ENCODE peak calls at places on chromosomes 6 and 20, in eight cellular contexts. O, E, C, M, L, K, N and T are unnamed samples.

GRCh38 chr6:12009180-12009748 is 2.8 kb upstream of the HIVEP1 start:
- DNase-seq in O (no peak), E (no peak), C (no peak), M (peak; percentile 52), L (no peak), K (no peak), N (peak; percentile 24), T (no peak)

GRCh38 chr6:13165518-13166186 is 162.7 kb downstream of the TBC1D7 start:
- DNase-seq in O (no peak), E (no peak), C (no peak), M (no peak), L (no peak), K (no peak), N (no peak), T (no peak)

GRCh38 chr6:181049-181654 is 111.1 kb upstream of the DUSP22 start:
- DNase-seq in O (no peak), E (no peak), C (no peak), M (no peak), L (no peak), K (no peak), N (no peak), T (no peak)

GRCh38 chr6:53484409-53485280 is 60.3 kb downstream of the GCLC start:
- DNase-seq in O (no peak), E (peak; percentile 46), C (peak; percentile 75), M (peak; percentile 90), L (peak; percentile 62), K (peak; percentile 14), N (peak; percentile 84), T (peak; percentile 85)

GRCh38 chr6:119083007-119083406 is 4.5 kb upstream of the FAM184A start:
- DNase-seq in O (no peak), E (no peak), C (no peak), M (no peak), L (no peak), K (no peak), N (no peak), T (no peak)

GRCh38 chr20:4476903-4477302 is 244.8 kb upstream of the PRND start:
- DNase-seq in O (no peak), E (no peak), C (no peak), M (no peak), L (no peak), K (no peak), N (no peak), T (no peak)

GRCh38 chr20:31837896-31838397 is 7.5 kb downstream of the FOXS1 start:
- DNase-seq in O (no peak), E (no peak), C (peak; percentile 19), M (peak; percentile 46), L (no peak), K (no peak), N (peak; percentile 58), T (peak; percentile 86)

GRCh38 chr20:40893610-40894242 is 134.9 kb upstream of the TOP1 start:
- DNase-seq in O (no peak), E (no peak), C (no peak), M (no peak), L (no peak), K (no peak), N (no peak), T (no peak)

GRCh38 chr6:6972456-6972855 is 135.3 kb upstream of the RREB1 start:
- DNase-seq in O (no peak), E (peak; percentile 55), C (peak; percentile 25), M (peak; percentile 86), L (no peak), K (peak; percentile 25), N (no peak), T (peak; percentile 41)

GRCh38 chr6:399785-400517 is 8.4 kb downstream of the IRF4 start:
- DNase-seq in O (no peak), E (no peak), C (no peak), M (no peak), L (no peak), K (no peak), N (no peak), T (no peak)

GRCh38 chr20:49935746-49936152 is 448 bp upstream of the RNF114 start:
- DNase-seq in O (no peak), E (no peak), C (no peak), M (no peak), L (no peak), K (no peak), N (no peak), T (no peak)

GRCh38 chr20:11845311-11845710 is 72.4 kb upstream of the BTBD3 start:
- DNase-seq in O (no peak), E (no peak), C (peak; percentile 48), M (peak; percentile 55), L (no peak), K (no peak), N (no peak), T (no peak)

GRCh38 chr20:32966881-32967781 is 37.1 kb downstream of the SUN5 start:
- DNase-seq in O (no peak), E (no peak), C (no peak), M (no peak), L (peak; percentile 10), K (no peak), N (no peak), T (no peak)

GRCh38 chr20:20864346-20865096 is 152.1 kb upstream of the RALGAPA2 start:
- DNase-seq in O (no peak), E (no peak), C (no peak), M (peak; percentile 3), L (no peak), K (no peak), N (no peak), T (peak; percentile 3)

GRCh38 chr6:30206799-30207618 is 6.2 kb downstream of the TRIM26 start:
- DNase-seq in O (no peak), E (no peak), C (peak; percentile 20), M (peak; percentile 44), L (no peak), K (no peak), N (peak; percentile 8), T (peak; percentile 52)

GRCh38 chr6:12336121-12336971 is 46.2 kb downstream of the EDN1 start:
- DNase-seq in O (no peak), E (no peak), C (no peak), M (no peak), L (no peak), K (no peak), N (no peak), T (no peak)

GRCh38 chr6:95589826-95590570 is 12.7 kb downstream of the MANEA start:
- DNase-seq in O (no peak), E (no peak), C (no peak), M (no peak), L (no peak), K (no peak), N (peak; percentile 28), T (no peak)

GRCh38 chr6:12962995-12963394 is 246.4 kb downstream of the PHACTR1 start:
- DNase-seq in O (no peak), E (no peak), C (no peak), M (peak; percentile 14), L (no peak), K (no peak), N (peak; percentile 84), T (peak; percentile 57)

GRCh38 chr6:150905769-150906168 is 40.3 kb downstream of the MTHFD1L start:
- DNase-seq in O (no peak), E (no peak), C (no peak), M (no peak), L (peak; percentile 19), K (no peak), N (no peak), T (no peak)
- TF ChIP-seq CTCF in O (peak; percentile 3), E (peak; percentile 36), C (no peak), M (no peak), L (peak; percentile 62), K (peak; percentile 36), N (peak; percentile 30), T (peak; percentile 58)

GRCh38 chr20:61042501-61043385 is 209.3 kb upstream of the CDH4 start:
- DNase-seq in O (no peak), E (no peak), C (peak; percentile 18), M (no peak), L (no peak), K (peak; percentile 1), N (no peak), T (no peak)

GRCh38 chr20:61043681-61044080 is 208.4 kb upstream of the CDH4 start:
- DNase-seq in O (no peak), E (no peak), C (no peak), M (no peak), L (no peak), K (no peak), N (no peak), T (no peak)

GRCh38 chr20:61045876-61046585 is 206.0 kb upstream of the CDH4 start:
- DNase-seq in O (peak; percentile 26), E (no peak), C (no peak), M (no peak), L (no peak), K (no peak), N (no peak), T (no peak)

GRCh38 chr20:61045091-61045490 is 207.0 kb upstream of the CDH4 start:
- DNase-seq in O (no peak), E (no peak), C (no peak), M (no peak), L (no peak), K (no peak), N (no peak), T (no peak)

GRCh38 chr20:61044499-61044898 is 207.6 kb upstream of the CDH4 start:
- DNase-seq in O (no peak), E (no peak), C (no peak), M (no peak), L (peak; percentile 43), K (no peak), N (no peak), T (peak; percentile 3)
- TF ChIP-seq CTCF in O (no peak), E (no peak), C (no peak), M (no peak), L (peak; percentile 18), K (no peak), N (no peak), T (no peak)

DNA sequence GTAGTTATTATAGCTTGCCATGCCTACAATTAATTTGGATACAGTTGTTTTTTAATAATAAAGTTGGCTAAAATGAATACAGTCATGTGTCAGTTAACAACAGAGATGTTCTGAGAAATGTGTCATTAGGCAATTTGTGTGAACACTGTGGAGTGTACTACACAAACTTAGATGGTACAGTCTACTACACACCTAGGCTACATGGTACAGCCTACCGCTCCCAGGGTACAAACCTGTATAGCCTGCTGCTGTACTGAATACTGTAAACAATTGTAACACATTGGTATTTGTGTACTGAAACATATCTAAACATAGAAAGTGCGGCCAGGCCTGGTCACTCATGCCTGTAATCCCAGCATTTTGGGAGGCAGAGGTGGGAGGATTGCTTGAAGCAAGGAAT is 50.2 kb downstream of the MYLIP start:
- DNase-seq in O (no peak), E (no peak), C (no peak), M (no peak), L (no peak), K (no peak), N (no peak), T (no peak)
- TF ChIP-seq CTCF in O (no peak), E (no peak), C (no peak), M (no peak), L (no peak), K (no peak), N (no peak), T (no peak)

DNA sequence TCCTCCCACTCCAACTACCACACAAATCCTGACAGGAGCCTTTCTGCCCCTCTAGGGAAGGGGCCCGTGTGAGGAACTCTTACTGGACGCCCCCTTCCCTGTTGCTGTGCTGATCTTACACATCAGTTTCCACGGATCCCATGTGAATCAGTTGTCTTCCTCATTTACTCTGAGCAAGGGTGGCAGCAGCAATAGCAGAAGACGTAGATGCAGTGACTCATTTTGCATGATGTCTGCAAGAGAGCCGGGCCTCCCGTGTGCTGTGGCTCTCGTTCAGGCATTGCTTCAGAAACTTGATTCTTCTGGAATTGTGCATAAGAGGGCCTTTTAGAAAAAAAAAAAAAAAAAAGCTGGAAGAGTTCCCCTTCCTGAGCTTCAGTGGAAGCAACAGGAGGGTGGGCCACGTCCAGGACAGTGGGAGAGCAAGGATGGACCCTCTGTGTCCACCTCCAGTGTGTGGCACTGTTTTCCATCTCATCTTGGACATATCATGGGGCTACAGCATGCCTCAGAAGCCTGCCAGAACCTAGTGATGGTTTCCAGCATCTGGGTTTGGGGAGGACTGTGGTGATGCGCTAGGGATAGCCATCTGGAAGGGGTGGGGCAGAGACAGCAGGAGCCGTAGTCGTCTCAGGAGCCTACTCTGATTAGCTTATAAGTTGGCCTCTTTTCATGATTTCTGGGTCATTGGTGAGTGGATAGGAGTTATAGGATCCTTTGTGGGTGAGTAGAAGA is 62.1 kb downstream of the FOXO3 start:
- DNase-seq in O (peak; percentile 60), E (peak; percentile 87), C (peak; percentile 98), M (peak; percentile 96), L (no peak), K (peak; percentile 63), N (no peak), T (peak; percentile 95)
- TF ChIP-seq CTCF in O (no peak), E (peak; percentile 28), C (peak; percentile 1), M (peak; percentile 17), L (no peak), K (no peak), N (no peak), T (no peak)